ENCODE peak calls at places on chromosomes 2 and 18, in ten cellular contexts. X, V, S, R, L, M, E, N, H and B are unnamed samples.

GRCh38 chr2:239309398-239310245 is 91.2 kb downstream of the HDAC4 start:
- DNase-seq in X (no peak), V (no peak), S (no peak), R (no peak), L (no peak), M (peak), E (peak), N (peak), H (no peak), B (no peak)

GRCh38 chr2:175855794-175856453 is 146.1 kb downstream of the LNPK start:
- DNase-seq in X (no peak), V (no peak), S (no peak), R (no peak), L (peak), M (no peak), E (no peak), N (peak), H (no peak), B (no peak)

GRCh38 chr18:76491801-76492668 is 3.0 kb downstream of the ZNF516 start:
- DNase-seq in X (peak), V (peak), S (no peak), R (peak), L (no peak), M (peak), E (peak), N (peak), H (no peak), B (peak)

GRCh38 chr2:52862801-52863200 is 904.8 kb upstream of the CHAC2 start:
- DNase-seq in X (no peak), V (no peak), S (no peak), R (peak), L (peak), M (no peak), E (no peak), N (no peak), H (no peak), B (no peak)

GRCh38 chr2:174442546-174443510 is 44.0 kb downstream of the GPR155 start:
- DNase-seq in X (no peak), V (no peak), S (no peak), R (peak), L (peak), M (no peak), E (no peak), N (no peak), H (no peak), B (no peak)

GRCh38 chr2:207394812-207395534 is 134.8 kb upstream of the CREB1 start:
- DNase-seq in X (no peak), V (no peak), S (no peak), R (peak), L (peak), M (peak), E (no peak), N (no peak), H (no peak), B (peak)

GRCh38 chr2:234715671-234716250 is 218.9 kb upstream of the ARL4C start:
- DNase-seq in X (no peak), V (no peak), S (no peak), R (no peak), L (no peak), M (no peak), E (no peak), N (no peak), H (no peak), B (no peak)

GRCh38 chr2:60998628-60999545 is 18.6 kb upstream of the PEX13 start:
- DNase-seq in X (no peak), V (no peak), S (no peak), R (peak), L (no peak), M (no peak), E (no peak), N (no peak), H (no peak), B (peak)

GRCh38 chr18:3703732-3704176 is 253.8 kb downstream of the TGIF1 start:
- DNase-seq in X (peak), V (peak), S (no peak), R (peak), L (peak), M (peak), E (peak), N (peak), H (peak), B (peak)

GRCh38 chr2:121480826-121481225 is 49.9 kb upstream of the RNU4ATAC start:
- DNase-seq in X (peak), V (no peak), S (no peak), R (no peak), L (no peak), M (no peak), E (no peak), N (no peak), H (no peak), B (no peak)

GRCh38 chr2:132438650-132439030 is 22.0 kb downstream of the GPR39 start:
- DNase-seq in X (no peak), V (no peak), S (no peak), R (peak), L (peak), M (no peak), E (no peak), N (no peak), H (no peak), B (no peak)

GRCh38 chr2:72112421-72112820 is 35.2 kb downstream of the CYP26B1 start:
- DNase-seq in X (no peak), V (no peak), S (no peak), R (no peak), L (no peak), M (no peak), E (no peak), N (no peak), H (no peak), B (no peak)

GRCh38 chr18:69222089-69222488 is 178.6 kb upstream of the DOK6 start:
- DNase-seq in X (no peak), V (no peak), S (no peak), R (no peak), L (no peak), M (no peak), E (no peak), N (no peak), H (no peak), B (no peak)

GRCh38 chr2:112239862-112240261 is 15.0 kb downstream of the ZC3H8 start:
- DNase-seq in X (no peak), V (no peak), S (no peak), R (no peak), L (no peak), M (no peak), E (no peak), N (no peak), H (no peak), B (peak)

GRCh38 chr2:117411983-117412382 is 402.5 kb upstream of the DDX18 start:
- DNase-seq in X (no peak), V (no peak), S (no peak), R (no peak), L (no peak), M (no peak), E (no peak), N (no peak), H (no peak), B (no peak)

GRCh38 chr2:101307950-101308431 is 510 bp downstream of the RNF149 start:
- DNase-seq in X (peak), V (no peak), S (peak), R (peak), L (no peak), M (peak), E (peak), N (peak), H (no peak), B (peak)

GRCh38 chr2:197152451-197153228 is 157.9 kb downstream of the ANKRD44 start:
- DNase-seq in X (no peak), V (no peak), S (no peak), R (peak), L (no peak), M (no peak), E (no peak), N (no peak), H (no peak), B (no peak)

GRCh38 chr2:158392683-158393082 is 63.9 kb downstream of the CCDC148 start:
- DNase-seq in X (no peak), V (no peak), S (no peak), R (no peak), L (no peak), M (no peak), E (no peak), N (no peak), H (no peak), B (no peak)

GRCh38 chr2:69946351-69947077 is 14.9 kb downstream of the ASPRV1 start:
- DNase-seq in X (no peak), V (no peak), S (no peak), R (peak), L (peak), M (no peak), E (no peak), N (no peak), H (no peak), B (peak)

GRCh38 chr2:45269149-45269793 is 260.0 kb upstream of the SIX2 start:
- DNase-seq in X (no peak), V (no peak), S (no peak), R (no peak), L (no peak), M (no peak), E (no peak), N (no peak), H (no peak), B (no peak)

GRCh38 chr2:160278101-160278888 is 78.2 kb upstream of the ITGB6 start:
- DNase-seq in X (no peak), V (no peak), S (no peak), R (no peak), L (no peak), M (no peak), E (no peak), N (no peak), H (no peak), B (no peak)

GRCh38 chr2:152434395-152435182 is 99.6 kb downstream of the FMNL2 start:
- DNase-seq in X (no peak), V (no peak), S (no peak), R (no peak), L (no peak), M (no peak), E (no peak), N (no peak), H (no peak), B (no peak)

GRCh38 chr2:10091182-10091932 is 11.1 kb upstream of the CYS1 start:
- DNase-seq in X (no peak), V (no peak), S (peak), R (no peak), L (no peak), M (no peak), E (no peak), N (peak), H (no peak), B (no peak)

GRCh38 chr18:40437517-40437916 is 1517.5 kb upstream of the PIK3C3 start:
- DNase-seq in X (no peak), V (no peak), S (peak), R (no peak), L (no peak), M (no peak), E (no peak), N (no peak), H (no peak), B (no peak)

GRCh38 chr2:96568094-96568493 is 31.5 kb downstream of the ARID5A start:
- DNase-seq in X (no peak), V (no peak), S (no peak), R (no peak), L (no peak), M (no peak), E (no peak), N (no peak), H (no peak), B (no peak)

GRCh38 chr18:75753753-75754152 is 326.2 kb upstream of the SMIM21 start:
- DNase-seq in X (no peak), V (no peak), S (no peak), R (no peak), L (no peak), M (no peak), E (no peak), N (no peak), H (no peak), B (no peak)

GRCh38 chr2:108925735-108926134 is 63.3 kb downstream of the EDAR start:
- DNase-seq in X (no peak), V (no peak), S (no peak), R (no peak), L (no peak), M (no peak), E (no peak), N (no peak), H (no peak), B (no peak)

GRCh38 chr18:59697236-59697932 is at the start of gene CCBE1:
- DNase-seq in X (peak), V (peak), S (peak), R (peak), L (peak), M (peak), E (peak), N (peak), H (no peak), B (peak)
- TF ChIP-seq POLR2A in X (peak), V (no peak), S (no peak), R (no peak), L (no peak), M (no peak), E (no peak), N (peak), H (no peak), B (no peak)

GRCh38 chr2:202377308-202377736 is 1.2 kb downstream of the BMPR2 start:
- DNase-seq in X (peak), V (peak), S (peak), R (peak), L (no peak), M (peak), E (peak), N (peak), H (no peak), B (peak)

GRCh38 chr2:202376460-202377307 is 557 bp downstream of the BMPR2 start:
- DNase-seq in X (peak), V (peak), S (peak), R (peak), L (no peak), M (peak), E (peak), N (peak), H (peak), B (peak)

GRCh38 chr2:202375611-202376408 is at the start of gene BMPR2:
- DNase-seq in X (peak), V (peak), S (peak), R (peak), L (peak), M (peak), E (peak), N (peak), H (peak), B (peak)

GRCh38 chr2:202373490-202373889 is 2.6 kb upstream of the BMPR2 start:
- DNase-seq in X (no peak), V (no peak), S (no peak), R (no peak), L (no peak), M (no peak), E (no peak), N (no peak), H (no peak), B (no peak)

GRCh38 chr2:202375006-202375610 is 1.0 kb upstream of the BMPR2 start:
- DNase-seq in X (peak), V (peak), S (peak), R (peak), L (no peak), M (peak), E (peak), N (peak), H (peak), B (peak)
- TF ChIP-seq POLR2A in X (no peak), V (peak), S (no peak), R (peak), L (no peak), M (no peak), E (no peak), N (no peak), H (no peak), B (no peak)

DNA sequence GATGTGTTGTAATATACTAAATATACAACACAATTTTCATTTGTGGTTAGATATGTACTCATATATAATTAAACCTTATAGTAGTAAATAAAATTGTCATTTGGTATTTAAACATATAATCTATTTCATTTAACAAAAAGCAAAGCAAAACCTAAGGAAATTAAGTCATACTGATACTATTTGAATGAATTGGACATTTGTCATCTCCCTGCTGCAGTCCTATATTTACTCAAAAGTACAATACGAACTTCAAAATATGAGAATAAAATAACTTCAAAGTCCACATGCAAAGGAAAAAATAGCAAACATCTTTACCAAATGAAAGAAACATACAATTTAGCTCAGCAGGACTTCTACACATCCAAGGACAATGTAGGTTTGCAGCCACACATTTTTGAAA is 11.8 kb upstream of the HAT1 start:
- DNase-seq in X (no peak), V (no peak), S (no peak), R (no peak), L (no peak), M (no peak), E (no peak), N (no peak), H (no peak), B (no peak)
- TF ChIP-seq POLR2A in X (no peak), V (no peak), S (no peak), R (no peak), L (no peak), M (no peak), E (no peak), N (no peak), H (no peak), B (no peak)

GRCh38 chr18:48785091-48785614 is 165.6 kb downstream of the SMAD7 start:
- DNase-seq in X (no peak), V (no peak), S (no peak), R (no peak), L (no peak), M (peak), E (no peak), N (peak), H (no peak), B (no peak)
- TF ChIP-seq POLR2A in X (no peak), V (no peak), S (no peak), R (no peak), L (no peak), M (no peak), E (no peak), N (no peak), H (no peak), B (no peak)

GRCh38 chr2:25362049-25362563 is 20.4 kb upstream of the DNMT3A start:
- DNase-seq in X (peak), V (peak), S (peak), R (peak), L (peak), M (peak), E (peak), N (peak), H (peak), B (peak)
- TF ChIP-seq POLR2A in X (peak), V (peak), S (peak), R (peak), L (peak), M (peak), E (peak), N (peak), H (no peak), B (peak)

DNA sequence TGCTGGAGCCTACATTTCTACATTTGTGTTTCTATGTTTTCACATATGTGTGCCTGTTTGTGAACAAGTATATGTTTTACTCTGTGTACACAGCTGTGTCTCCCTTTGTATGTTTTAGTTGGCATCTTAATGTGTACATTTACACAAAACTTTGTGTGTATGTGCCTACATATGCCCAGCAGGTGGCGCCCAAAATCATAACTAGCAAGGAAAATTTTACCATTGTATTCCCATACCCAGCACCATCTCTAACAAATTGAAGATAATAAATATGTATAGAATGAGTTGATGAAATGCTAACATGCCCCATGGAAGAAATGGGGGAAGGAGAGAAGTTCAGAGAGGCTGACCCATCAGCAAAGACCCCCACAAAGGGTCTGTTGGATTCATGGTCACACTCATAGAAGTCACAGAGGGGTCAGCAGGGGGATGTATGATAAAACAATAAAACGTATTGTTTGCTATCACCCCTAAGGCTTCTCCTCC is 48.1 kb downstream of the PKDCC start:
- DNase-seq in X (peak), V (peak), S (peak), R (peak), L (peak), M (peak), E (peak), N (peak), H (peak), B (peak)
- TF ChIP-seq POLR2A in X (no peak), V (no peak), S (no peak), R (no peak), L (no peak), M (no peak), E (no peak), N (no peak), H (no peak), B (no peak)

GRCh38 chr2:241316825-241317224 is 1.1 kb downstream of the SEPTIN2 start:
- DNase-seq in X (no peak), V (peak), S (no peak), R (no peak), L (no peak), M (no peak), E (no peak), N (no peak), H (no peak), B (no peak)

GRCh38 chr2:241315879-241316700 is at the start of gene SEPTIN2:
- DNase-seq in X (no peak), V (peak), S (peak), R (peak), L (peak), M (peak), E (no peak), N (peak), H (peak), B (no peak)

GRCh38 chr2:241314181-241314932 is 1.1 kb downstream of the HDLBP start:
- DNase-seq in X (no peak), V (no peak), S (no peak), R (peak), L (peak), M (no peak), E (no peak), N (no peak), H (no peak), B (no peak)

GRCh38 chr2:241315183-241315878 is at the start of gene HDLBP:
- DNase-seq in X (peak), V (peak), S (peak), R (peak), L (peak), M (peak), E (peak), N (peak), H (peak), B (peak)

GRCh38 chr2:241314933-241315182 is 614 bp downstream of the HDLBP start:
- DNase-seq in X (no peak), V (no peak), S (no peak), R (no peak), L (no peak), M (no peak), E (no peak), N (no peak), H (no peak), B (no peak)
- TF ChIP-seq POLR2A in X (no peak), V (peak), S (peak), R (peak), L (no peak), M (no peak), E (no peak), N (peak), H (peak), B (no peak)

GRCh38 chr2:84516234-84516986 is at the start of gene DNAH6:
- DNase-seq in X (peak), V (peak), S (peak), R (peak), L (peak), M (peak), E (peak), N (peak), H (peak), B (peak)
- TF ChIP-seq POLR2A in X (no peak), V (no peak), S (no peak), R (no peak), L (no peak), M (no peak), E (peak), N (no peak), H (no peak), B (no peak)

GRCh38 chr18:23487738-23488625 is 15.3 kb upstream of the RMC1 start:
- DNase-seq in X (no peak), V (no peak), S (no peak), R (no peak), L (no peak), M (peak), E (no peak), N (peak), H (no peak), B (peak)
- TF ChIP-seq POLR2A in X (no peak), V (no peak), S (no peak), R (no peak), L (no peak), M (no peak), E (no peak), N (no peak), H (no peak), B (peak)